ENCODE peak calls at places on chromosomes 4 and X, in nine cellular contexts. A, R, K, X, C, J, W, I and N are unnamed samples.
A peak's percentile ranks its signal among the peaks of the same experiment; 100 is the strongest.

GRCh38 chr4:176274441-176274840 is 5.4 kb upstream of the ASB5 start:
- DNase-seq in A (no peak), X (no peak), I (no peak), K (no peak), C (no peak), W (no peak), R (no peak), J (no peak), N (peak; percentile 36)

GRCh38 chr4:37667197-37668100 is 18.7 kb downstream of the RELL1 start:
- DNase-seq in J (no peak), C (no peak), A (no peak), X (no peak), I (no peak), K (no peak), R (no peak), W (no peak), N (no peak)

GRCh38 chr4:38049545-38050170 is 89.5 kb downstream of the PTTG2 start:
- DNase-seq in I (no peak), C (no peak), J (no peak), K (no peak), W (no peak), X (no peak), R (no peak), A (no peak), N (no peak)

GRCh38 chr4:6001965-6002833 is 16.0 kb downstream of the C4orf50 start:
- DNase-seq in I (no peak), K (peak; percentile 38), W (no peak), C (no peak), R (no peak), A (no peak), J (no peak), X (no peak), N (no peak)

GRCh38 chr4:65139998-65140397 is 530.3 kb downstream of the EPHA5 start:
- DNase-seq in W (no peak), X (no peak), I (no peak), C (no peak), J (no peak), R (no peak), K (no peak), A (no peak), N (no peak)

GRCh38 chr4:142380052-142380598 is 466.0 kb downstream of the INPP4B start:
- DNase-seq in I (no peak), R (no peak), J (no peak), X (no peak), K (no peak), A (no peak), C (no peak), W (no peak), N (no peak)

GRCh38 chr4:48467891-48468290 is 15.3 kb upstream of the SLC10A4 start:
- DNase-seq in K (no peak), J (no peak), I (no peak), C (no peak), X (no peak), W (no peak), A (no peak), R (no peak), N (no peak)

GRCh38 chrX:3136161-3136961 is 95.1 kb downstream of the ARSF start:
- DNase-seq in C (no peak), X (no peak), A (no peak), K (peak; percentile 61), J (no peak), W (no peak), R (no peak), I (no peak), N (no peak)

GRCh38 chr4:2330119-2331042 is 68.5 kb upstream of the MXD4 start:
- DNase-seq in A (no peak), X (no peak), I (no peak), J (no peak), W (no peak), C (no peak), R (no peak), K (no peak), N (peak; percentile 69)

GRCh38 chr4:177380730-177381287 is 61.4 kb downstream of the AGA start:
- DNase-seq in X (no peak), I (no peak), C (no peak), W (no peak), J (no peak), R (no peak), K (peak; percentile 95), A (no peak), N (peak; percentile 42)

GRCh38 chr4:134636332-134637055 is 434.9 kb upstream of the PABPC4L start:
- DNase-seq in J (no peak), W (no peak), C (no peak), I (no peak), X (no peak), A (no peak), R (no peak), K (no peak), N (no peak)

GRCh38 chrX:55451626-55451989 is 319 bp upstream of the MAGEH1 start:
- DNase-seq in W (no peak), J (no peak), I (peak; percentile 22), X (no peak), R (no peak), C (no peak), A (no peak), K (no peak), N (no peak)

GRCh38 chr4:183571350-183572076 is 66.7 kb downstream of the ING2 start:
- DNase-seq in C (peak; percentile 74), K (peak; percentile 55), W (no peak), I (peak; percentile 89), A (no peak), J (peak; percentile 26), X (no peak), R (no peak), N (no peak)

GRCh38 chr4:183080372-183081115 is 18.5 kb upstream of the WWC2 start:
- DNase-seq in A (no peak), C (no peak), X (no peak), I (no peak), J (no peak), W (no peak), R (no peak), K (no peak), N (no peak)

GRCh38 chr4:163755013-163755412 is 260.5 kb downstream of the TMA16 start:
- DNase-seq in A (no peak), J (no peak), I (no peak), R (no peak), W (no peak), K (no peak), X (no peak), C (no peak), N (no peak)

GRCh38 chrX:104343408-104344129 is 88.8 kb upstream of the ESX1 start:
- DNase-seq in K (peak; percentile 85), A (no peak), W (no peak), X (no peak), R (no peak), I (peak; percentile 14), J (no peak), C (peak; percentile 38), N (peak; percentile 60)

GRCh38 chrX:13077168-13077567 is 32.7 kb upstream of the FAM9C start:
- DNase-seq in I (no peak), W (no peak), J (no peak), X (no peak), C (no peak), R (no peak), K (no peak), A (no peak), N (peak; percentile 49)
- H3K27ac ChIP-seq in I (no peak overlapping the region), W (peak overlapping the region; percentile 64), J (no peak overlapping the region), X (no peak overlapping the region), C (no peak overlapping the region), R (no peak overlapping the region), K (no peak overlapping the region), A (no peak overlapping the region), N (no peak overlapping the region)

GRCh38 chr4:8600686-8601085 is 8.1 kb downstream of the CPZ start:
- DNase-seq in X (no peak), C (no peak), W (no peak), A (no peak), K (no peak), J (no peak), R (no peak), I (no peak), N (peak; percentile 72)

GRCh38 chr4:8599091-8599460 is 6.5 kb downstream of the CPZ start:
- DNase-seq in A (no peak), I (no peak), K (no peak), J (no peak), C (no peak), W (no peak), X (no peak), R (no peak), N (no peak)

GRCh38 chr4:8601086-8601485 is 8.5 kb downstream of the CPZ start:
- DNase-seq in K (no peak), X (no peak), I (no peak), R (no peak), A (no peak), W (no peak), J (no peak), C (no peak), N (no peak)

GRCh38 chr4:8599657-8600056 is 7.1 kb downstream of the CPZ start:
- DNase-seq in X (no peak), R (no peak), A (no peak), K (no peak), W (no peak), C (no peak), J (no peak), I (no peak), N (peak; percentile 82)

DNA sequence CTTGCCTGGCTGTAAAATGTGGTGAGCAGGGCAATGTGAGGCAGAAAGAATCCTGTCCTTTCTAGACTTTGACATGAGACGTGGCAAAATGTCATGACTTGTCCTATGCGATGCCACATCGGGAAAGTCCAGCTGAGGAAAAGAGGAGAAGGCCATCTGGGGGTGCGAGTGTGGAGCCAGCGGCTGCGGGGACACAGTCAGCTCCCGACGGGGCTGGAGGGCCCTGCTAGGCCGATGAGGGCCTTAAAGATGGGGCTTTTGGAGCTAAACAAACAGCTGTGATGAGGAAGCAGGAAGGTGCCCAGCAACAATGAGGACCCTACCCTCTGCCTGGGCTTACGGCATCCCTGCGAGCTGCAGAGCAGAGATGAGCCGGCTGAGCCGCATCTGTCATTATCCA is 7.7 kb downstream of the CPZ start:
- DNase-seq in W (no peak), K (no peak), C (no peak), J (no peak), I (no peak), R (no peak), X (no peak), A (no peak), N (no peak)
- H3K4me1 ChIP-seq in W (no peaks in the 10 kb centered on the region), K (no peaks in the 10 kb centered on the region), C (no peaks in the 10 kb centered on the region), J (no peaks in the 10 kb centered on the region), I (no peaks in the 10 kb centered on the region), R (no peaks in the 10 kb centered on the region), X (no peaks in the 10 kb centered on the region), A (no peaks in the 10 kb centered on the region), N (peaks cover 67% of the 10 kb centered on the region)

DNA sequence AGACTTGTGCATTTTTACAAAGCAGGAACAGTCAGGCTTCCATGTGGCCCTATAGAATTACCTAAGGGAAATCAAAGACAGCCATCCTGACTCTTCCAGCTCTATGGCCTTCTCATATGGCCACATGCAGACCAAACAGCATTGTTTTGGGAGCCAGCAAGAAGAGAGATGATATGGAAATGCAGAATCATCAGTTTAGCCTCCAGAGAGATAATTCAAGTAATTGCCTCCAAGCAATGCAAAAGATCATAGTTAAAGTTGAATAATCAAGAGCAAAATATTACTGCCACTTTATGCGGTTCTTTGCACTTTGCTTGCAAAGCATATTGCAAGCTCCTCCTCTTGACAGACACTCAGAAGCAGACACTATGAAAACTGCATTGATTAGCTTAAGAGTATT is 207.4 kb downstream of the ARHGAP24 start:
- DNase-seq in A (no peak), W (no peak), I (no peak), J (no peak), C (no peak), K (no peak), X (no peak), R (no peak), N (no peak)
- H3K27ac ChIP-seq in A (peak overlapping the region; percentile 60), W (no peak overlapping the region), I (no peak overlapping the region), J (no peak overlapping the region), C (no peak overlapping the region), K (no peak overlapping the region), X (no peak overlapping the region), R (no peak overlapping the region), N (peak overlapping the region; percentile 76)

GRCh38 chr4:153527690-153528089 is 61.5 kb downstream of the TMEM131L start:
- DNase-seq in R (no peak), X (no peak), A (no peak), I (no peak), C (no peak), W (no peak), K (no peak), J (no peak), N (no peak)
- H3K4me1 ChIP-seq in R (peaks cover 44% of the 10 kb centered on the region), X (peaks cover 68% of the 10 kb centered on the region), A (no peaks in the 10 kb centered on the region), I (peaks cover 32% of the 10 kb centered on the region), C (peaks cover 19% of the 10 kb centered on the region), W (peaks cover 87% of the 10 kb centered on the region), K (no peaks in the 10 kb centered on the region), J (no peaks in the 10 kb centered on the region), N (peaks cover 11% of the 10 kb centered on the region)